ENCODE peak calls at places on chromosomes 16 and 17, in five cellular contexts. A, V, H, B and X are unnamed samples.

GRCh38 chr17:28475151-28475900 is 1.9 kb downstream of the SLC13A2 start:
- DNase-seq in V (no peak), A (no peak), H (no peak), B (no peak), X (peak; percentile 11)

GRCh38 chr16:84013787-84014569 is 28.6 kb downstream of the SLC38A8 start:
- DNase-seq in A (peak; percentile 29), B (peak; percentile 85), H (peak; percentile 100), V (no peak), X (peak; percentile 85)

GRCh38 chr16:64579712-64580111 is 542.2 kb downstream of the CDH11 start:
- DNase-seq in V (no peak), A (no peak), H (no peak), B (no peak), X (no peak)

GRCh38 chr16:54697677-54698076 is 233.0 kb upstream of the IRX5 start:
- DNase-seq in V (no peak), B (no peak), H (no peak), A (no peak), X (no peak)

GRCh38 chr17:1491406-1492248 is 859 bp downstream of the MYO1C start:
- DNase-seq in V (no peak), H (no peak), A (no peak), B (no peak), X (peak; percentile 63)

GRCh38 chr17:11598274-11599221 is at the start of gene DNAH9:
- DNase-seq in A (no peak), B (peak; percentile 78), H (peak; percentile 99), V (peak; percentile 66), X (peak; percentile 33)

GRCh38 chr17:77948690-77949114 is 9.8 kb upstream of the TNRC6C start:
- DNase-seq in A (no peak), B (no peak), V (no peak), H (peak; percentile 77), X (no peak)

GRCh38 chr16:11665071-11665491 is 3.2 kb upstream of the SNN start:
- DNase-seq in A (no peak), H (no peak), B (peak; percentile 94), V (no peak), X (peak; percentile 57)

GRCh38 chr17:77471984-77472836 is 331.4 kb downstream of the SEC14L1 start:
- DNase-seq in B (peak; percentile 56), H (peak; percentile 86), V (no peak), A (no peak), X (peak; percentile 65)

GRCh38 chr17:13939222-13939621 is 130.1 kb upstream of the COX10 start:
- DNase-seq in V (no peak), A (no peak), H (no peak), B (no peak), X (no peak)